ENCODE peak calls at places on chromosome 20, in four cellular contexts. R, T, K and G are unnamed samples.

GRCh38 chr20:40961686-40962640 is 66.7 kb upstream of the TOP1 start:
- DNase-seq in R (no peak), T (peak), K (no peak), G (no peak)

GRCh38 chr20:17431621-17432364 is 99.4 kb downstream of the BFSP1 start:
- DNase-seq in R (peak), T (no peak), K (peak), G (peak)

GRCh38 chr20:4592316-4593148 is 129.2 kb upstream of the PRND start:
- DNase-seq in R (peak), T (peak), K (no peak), G (peak)

GRCh38 chr20:10792291-10792690 is 118.5 kb upstream of the JAG1 start:
- DNase-seq in R (no peak), T (no peak), K (no peak), G (no peak)

GRCh38 chr20:24779886-24780285 is 169.2 kb upstream of the CST7 start:
- DNase-seq in R (no peak), T (no peak), K (no peak), G (no peak)

GRCh38 chr20:22379472-22379871 is 204.9 kb downstream of the FOXA2 start:
- DNase-seq in R (no peak), T (no peak), K (no peak), G (no peak)

GRCh38 chr20:18702736-18703135 is 110.8 kb upstream of the SCP2D1 start:
- DNase-seq in R (no peak), T (no peak), K (no peak), G (peak)

GRCh38 chr20:25453035-25453810 is 45.8 kb downstream of the GINS1 start:
- DNase-seq in R (no peak), T (no peak), K (no peak), G (no peak)

GRCh38 chr20:31594558-31595379 is 10.3 kb upstream of the ID1 start:
- DNase-seq in R (no peak), T (peak), K (no peak), G (peak)

GRCh38 chr20:61932711-61933480 is 132.8 kb downstream of the TAF4 start:
- DNase-seq in R (peak), T (peak), K (no peak), G (peak)

GRCh38 chr20:53959849-53960585 is 110.4 kb downstream of the BCAS1 start:
- DNase-seq in R (no peak), T (no peak), K (no peak), G (peak)

GRCh38 chr20:15654208-15654649 is 919.0 kb downstream of the KIF16B start:
- DNase-seq in R (no peak), T (no peak), K (peak), G (no peak)

GRCh38 chr20:58233881-58234528 is 5.6 kb upstream of the ANKRD60 start:
- DNase-seq in R (peak), T (no peak), K (no peak), G (no peak)

GRCh38 chr20:856361-856775 is 22.9 kb downstream of the FAM110A start:
- DNase-seq in R (no peak), T (no peak), K (no peak), G (no peak)

GRCh38 chr20:48354320-48355263 is 473.2 kb downstream of the PREX1 start:
- DNase-seq in R (no peak), T (no peak), K (no peak), G (no peak)

GRCh38 chr20:57439432-57439831 is 48.2 kb downstream of the RBM38 start:
- DNase-seq in R (no peak), T (no peak), K (no peak), G (peak)

GRCh38 chr20:45036044-45036755 is 64.7 kb downstream of the KCNS1 start:
- DNase-seq in R (no peak), T (no peak), K (peak), G (no peak)